ENCODE peak calls at places on chromosome 12, in ten cellular contexts. H, G, D, M, E, W, V, R, T and K are unnamed samples.

GRCh38 chr12:24172031-24172772 is 222.7 kb upstream of the SOX5 start:
- DNase-seq in H (peak), G (no peak), D (no peak), M (no peak), E (no peak), W (no peak), V (no peak), R (no peak), T (no peak), K (no peak)

GRCh38 chr12:47973870-47974269 is 10.5 kb downstream of the TMEM106C start:
- DNase-seq in H (no peak), G (no peak), D (no peak), M (no peak), E (no peak), W (no peak), V (no peak), R (no peak), T (no peak), K (no peak)

GRCh38 chr12:47033081-47033480 is 46.3 kb upstream of the PCED1B start:
- DNase-seq in H (peak), G (no peak), D (peak), M (no peak), E (peak), W (no peak), V (no peak), R (no peak), T (no peak), K (no peak)

GRCh38 chr12:93968928-93969327 is 179.4 kb upstream of the PLXNC1 start:
- DNase-seq in H (no peak), G (no peak), D (no peak), M (no peak), E (no peak), W (no peak), V (no peak), R (no peak), T (no peak), K (no peak)

GRCh38 chr12:52349196-52349595 is 18.1 kb downstream of the KRT85 start:
- DNase-seq in H (no peak), G (no peak), D (peak), M (no peak), E (no peak), W (no peak), V (no peak), R (no peak), T (no peak), K (no peak)

GRCh38 chr12:124026755-124027745 is 54.0 kb downstream of the ZNF664 start:
- DNase-seq in H (no peak), G (no peak), D (no peak), M (peak), E (peak), W (no peak), V (no peak), R (no peak), T (no peak), K (no peak)

GRCh38 chr12:75611041-75611440 is 99.6 kb upstream of the KRR1 start:
- DNase-seq in H (no peak), G (no peak), D (no peak), M (no peak), E (no peak), W (no peak), V (no peak), R (no peak), T (no peak), K (no peak)

GRCh38 chr12:66963901-66964300 is 285.0 kb upstream of the GRIP1 start:
- DNase-seq in H (no peak), G (no peak), D (no peak), M (no peak), E (no peak), W (no peak), V (no peak), R (no peak), T (no peak), K (no peak)

GRCh38 chr12:78338054-78338785 is 507.5 kb downstream of the NAV3 start:
- DNase-seq in H (no peak), G (no peak), D (no peak), M (no peak), E (peak), W (no peak), V (no peak), R (no peak), T (no peak), K (no peak)

GRCh38 chr12:49334226-49334625 is 2.8 kb downstream of the C1QL4 start:
- DNase-seq in H (no peak), G (no peak), D (no peak), M (no peak), E (no peak), W (no peak), V (no peak), R (no peak), T (no peak), K (no peak)

GRCh38 chr12:6277982-6278438 is 32.5 kb upstream of the PLEKHG6 start:
- DNase-seq in H (peak), G (no peak), D (no peak), M (no peak), E (no peak), W (no peak), V (no peak), R (no peak), T (no peak), K (no peak)

GRCh38 chr12:599756-600155 is 63.5 kb downstream of the NINJ2 start:
- DNase-seq in H (peak), G (no peak), D (no peak), M (no peak), E (no peak), W (no peak), V (no peak), R (no peak), T (no peak), K (no peak)

GRCh38 chr12:51819851-51820720 is 28.4 kb downstream of the FIGNL2 start:
- DNase-seq in H (no peak), G (peak), D (no peak), M (no peak), E (peak), W (peak), V (no peak), R (no peak), T (peak), K (peak)

GRCh38 chr12:72053604-72054003 is 115.0 kb downstream of the TPH2 start:
- DNase-seq in H (no peak), G (no peak), D (no peak), M (no peak), E (no peak), W (no peak), V (no peak), R (no peak), T (no peak), K (no peak)

GRCh38 chr12:49868952-49869815 is 26.3 kb upstream of the BCDIN3D start:
- DNase-seq in H (peak), G (no peak), D (peak), M (peak), E (peak), W (no peak), V (peak), R (no peak), T (peak), K (no peak)

GRCh38 chr12:26938660-26939185 is 453 bp downstream of the FGFR1OP2 start:
- DNase-seq in H (no peak), G (no peak), D (no peak), M (no peak), E (no peak), W (no peak), V (peak), R (no peak), T (no peak), K (peak)

GRCh38 chr12:57475271-57476161 is 4.2 kb downstream of the ARHGAP9 start:
- DNase-seq in H (no peak), G (no peak), D (peak), M (no peak), E (no peak), W (no peak), V (no peak), R (no peak), T (no peak), K (no peak)

GRCh38 chr12:53208435-53208834 is 1.4 kb upstream of the ITGB7 start:
- DNase-seq in H (no peak), G (no peak), D (no peak), M (no peak), E (no peak), W (no peak), V (no peak), R (no peak), T (no peak), K (no peak)

GRCh38 chr12:73225371-73225937 is 953.3 kb downstream of the TRHDE start:
- DNase-seq in H (no peak), G (no peak), D (no peak), M (no peak), E (no peak), W (no peak), V (no peak), R (no peak), T (no peak), K (no peak)

GRCh38 chr12:53191096-53191884 is 10.6 kb upstream of the CSAD start:
- DNase-seq in H (no peak), G (no peak), D (no peak), M (no peak), E (no peak), W (no peak), V (no peak), R (no peak), T (no peak), K (no peak)

GRCh38 chr12:53791735-53792326 is 40.1 kb upstream of the CISTR start:
- DNase-seq in H (peak), G (peak), D (no peak), M (no peak), E (no peak), W (peak), V (peak), R (peak), T (no peak), K (peak)

GRCh38 chr12:5267603-5268423 is 164.1 kb upstream of the NTF3 start:
- DNase-seq in H (no peak), G (no peak), D (no peak), M (no peak), E (no peak), W (no peak), V (no peak), R (no peak), T (no peak), K (no peak)

GRCh38 chr12:123757555-123757954 is 4.5 kb upstream of the DNAH10 start:
- DNase-seq in H (no peak), G (no peak), D (peak), M (no peak), E (peak), W (no peak), V (peak), R (no peak), T (no peak), K (no peak)

GRCh38 chr12:52681551-52682380 is 1.6 kb upstream of the KRT1 start:
- DNase-seq in H (no peak), G (peak), D (no peak), M (no peak), E (no peak), W (no peak), V (no peak), R (no peak), T (no peak), K (no peak)

GRCh38 chr12:32148372-32148771 is 41.7 kb downstream of the BICD1 start:
- DNase-seq in H (no peak), G (no peak), D (no peak), M (no peak), E (no peak), W (no peak), V (no peak), R (no peak), T (no peak), K (no peak)

GRCh38 chr12:6620137-6620884 is 13.1 kb upstream of the CHD4 start:
- DNase-seq in H (no peak), G (no peak), D (peak), M (peak), E (peak), W (peak), V (no peak), R (no peak), T (no peak), K (peak)

GRCh38 chr12:11763760-11764520 is 114.5 kb downstream of the ETV6 start:
- DNase-seq in H (no peak), G (no peak), D (peak), M (no peak), E (peak), W (no peak), V (no peak), R (no peak), T (no peak), K (no peak)

GRCh38 chr12:99413751-99414150 is 233.8 kb upstream of the GARIN6 start:
- DNase-seq in H (no peak), G (no peak), D (no peak), M (no peak), E (no peak), W (no peak), V (no peak), R (no peak), T (no peak), K (no peak)

GRCh38 chr12:127241056-127241830 is 1025.7 kb upstream of the TMEM132C start:
- DNase-seq in H (no peak), G (no peak), D (peak), M (no peak), E (peak), W (no peak), V (no peak), R (no peak), T (no peak), K (no peak)

GRCh38 chr12:19811922-19812321 is 372.6 kb downstream of the AEBP2 start:
- DNase-seq in H (no peak), G (no peak), D (no peak), M (no peak), E (no peak), W (no peak), V (no peak), R (no peak), T (no peak), K (no peak)

GRCh38 chr12:110176745-110177144 is 52.6 kb downstream of the IFT81 start:
- DNase-seq in H (no peak), G (no peak), D (peak), M (no peak), E (peak), W (no peak), V (no peak), R (no peak), T (no peak), K (no peak)

GRCh38 chr12:27463826-27464554 is 17.5 kb downstream of the SMCO2 start:
- DNase-seq in H (no peak), G (no peak), D (peak), M (no peak), E (peak), W (no peak), V (no peak), R (no peak), T (no peak), K (no peak)

GRCh38 chr12:4256043-4256826 is 17.3 kb upstream of the CCND2 start:
- DNase-seq in H (no peak), G (no peak), D (no peak), M (no peak), E (no peak), W (no peak), V (no peak), R (no peak), T (no peak), K (no peak)

GRCh38 chr12:109714141-109714912 is 702 bp downstream of the FAM222A start:
- DNase-seq in H (peak), G (peak), D (peak), M (peak), E (no peak), W (peak), V (peak), R (peak), T (no peak), K (peak)